ENCODE peak calls at places on chromosome 10, in seven cellular contexts. C is neural progenitor cell, U is MM.1S, N is mesenchymal stem cell, R is hepatocyte, F is fibroblast of lung, M is PC-9. E is an unnamed sample. For H3K9me3, the result is how much of the 10 kb centered on the place peaks cover.

GRCh38 chr10:110725809-110726641 is 81.9 kb downstream of the RBM20 start:
- DNase-seq in U (peak), R (peak), M (no peak), C (no peak), F (peak), N (peak), E (peak)

GRCh38 chr10:60382946-60383681 is 6.6 kb downstream of the ANK3 start:
- DNase-seq in M (peak), N (peak), U (no peak), R (no peak), F (peak), C (no peak), E (no peak)

GRCh38 chr10:23383637-23384036 is 39.0 kb upstream of the C10orf67 start:
- DNase-seq in F (no peak), M (no peak), U (no peak), R (no peak), N (no peak), C (no peak), E (no peak)

GRCh38 chr10:21002097-21002878 is 105.2 kb upstream of the NEBL start:
- DNase-seq in R (no peak), F (peak), M (no peak), U (no peak), N (no peak), C (no peak), E (no peak)

GRCh38 chr10:7014721-7015120 is 396.1 kb downstream of the SFMBT2 start:
- DNase-seq in R (no peak), U (no peak), F (no peak), M (no peak), C (no peak), N (no peak), E (no peak)

GRCh38 chr10:11830836-11831519 is 7.8 kb downstream of the PROSER2 start:
- DNase-seq in R (peak), N (no peak), U (no peak), F (peak), M (peak), C (no peak), E (no peak)

GRCh38 chr10:43576062-43576461 is 1.6 kb upstream of the ZNF239 start:
- DNase-seq in R (no peak), C (no peak), U (no peak), N (no peak), F (no peak), M (no peak), E (no peak)

GRCh38 chr10:24235471-24235870 is 26.5 kb downstream of the KIAA1217 start:
- DNase-seq in F (no peak), U (no peak), M (no peak), N (no peak), R (peak), C (no peak), E (no peak)

GRCh38 chr10:35027567-35027966 is 62.6 kb downstream of the CUL2 start:
- DNase-seq in M (no peak), U (peak), R (no peak), N (peak), F (peak), C (no peak), E (no peak)

GRCh38 chr10:4557469-4557868 is 268.5 kb upstream of the AKR1E2 start:
- DNase-seq in R (no peak), F (no peak), C (no peak), M (no peak), N (no peak), U (no peak), E (no peak)
- H2AFZ ChIP-seq in R (no peak), F (no peak), C (no peak), M (no peak), N (no peak), U (no peak), E (no peak)

GRCh38 chr10:113965077-113965476 is 78.6 kb upstream of the ADRB1 start:
- DNase-seq in U (no peak), M (no peak), R (no peak), C (no peak), N (no peak), F (no peak), E (peak)
- H3K9me3 ChIP-seq in U (under half), M (under half), R (under half), C (under half), N (under half), F (under half), E (under half)

DNA sequence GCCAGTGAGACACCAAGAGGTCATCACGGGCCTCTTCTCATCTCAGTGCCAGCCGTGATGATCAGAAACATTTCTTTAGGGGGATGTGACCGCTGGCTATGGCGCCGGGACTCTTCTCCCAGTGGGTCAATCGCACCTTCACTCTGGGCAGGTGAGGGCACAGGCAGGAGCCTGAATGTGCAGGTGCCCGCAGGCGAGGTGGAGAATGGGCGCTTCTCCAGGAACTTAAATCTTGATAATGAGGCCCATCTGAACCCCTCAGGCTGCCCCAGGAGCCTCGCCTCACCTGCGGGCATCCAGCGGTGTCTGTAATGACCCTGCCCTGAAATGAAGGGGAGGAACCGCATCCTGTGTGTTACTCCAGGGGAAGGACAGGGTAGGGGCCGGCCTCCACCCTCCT is 204.7 kb downstream of the ADARB2 start:
- DNase-seq in U (no peak), R (no peak), F (no peak), M (no peak), N (no peak), C (no peak), E (no peak)
- H2AFZ ChIP-seq in U (no peak), R (no peak), F (no peak), M (no peak), N (no peak), C (no peak), E (no peak)

DNA sequence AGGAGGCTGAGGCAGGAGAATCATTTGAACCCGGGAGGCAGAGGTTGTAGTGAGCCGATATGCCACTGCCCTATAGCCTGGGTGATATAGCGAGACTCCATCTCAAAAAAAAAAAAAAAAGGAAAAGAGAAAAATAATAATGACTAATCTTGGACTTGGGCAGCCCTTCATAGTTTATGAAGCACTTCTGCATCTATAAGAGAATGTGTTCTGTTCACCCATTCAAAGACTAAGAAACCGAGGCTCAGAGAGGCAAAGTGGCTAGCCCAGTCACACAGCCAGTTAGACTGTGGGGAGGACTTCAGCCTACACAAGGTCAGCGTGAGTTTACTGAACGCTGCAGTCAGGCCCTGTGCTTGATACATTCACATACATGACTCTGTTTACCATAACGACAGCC is 46.9 kb downstream of the UNC5B start:
- DNase-seq in C (no peak), M (no peak), N (no peak), U (no peak), R (no peak), F (no peak), E (no peak)
- H3K9me3 ChIP-seq in C (under half), M (under half), N (under half), U (under half), R (under half), F (under half), E (under half)

GRCh38 chr10:14416308-14416700 is 85.6 kb upstream of the FRMD4A start:
- DNase-seq in R (peak), C (no peak), N (no peak), M (peak), U (no peak), F (peak), E (no peak)
- H2AFZ ChIP-seq in R (no peak), C (no peak), N (no peak), M (no peak), U (no peak), F (no peak), E (no peak)

GRCh38 chr10:1472178-1472577 is 265.1 kb downstream of the ADARB2 start:
- DNase-seq in N (no peak), U (no peak), M (no peak), C (no peak), R (no peak), F (no peak), E (no peak)

GRCh38 chr10:1474376-1475094 is 262.8 kb downstream of the ADARB2 start:
- DNase-seq in C (no peak), M (no peak), R (no peak), N (no peak), U (no peak), F (no peak), E (no peak)

GRCh38 chr10:1475095-1475583 is 262.2 kb downstream of the ADARB2 start:
- DNase-seq in M (no peak), U (no peak), C (no peak), R (no peak), N (no peak), F (no peak), E (no peak)

GRCh38 chr10:1472605-1473004 is 264.7 kb downstream of the ADARB2 start:
- DNase-seq in N (no peak), F (no peak), R (no peak), C (no peak), M (no peak), U (no peak), E (no peak)

DNA sequence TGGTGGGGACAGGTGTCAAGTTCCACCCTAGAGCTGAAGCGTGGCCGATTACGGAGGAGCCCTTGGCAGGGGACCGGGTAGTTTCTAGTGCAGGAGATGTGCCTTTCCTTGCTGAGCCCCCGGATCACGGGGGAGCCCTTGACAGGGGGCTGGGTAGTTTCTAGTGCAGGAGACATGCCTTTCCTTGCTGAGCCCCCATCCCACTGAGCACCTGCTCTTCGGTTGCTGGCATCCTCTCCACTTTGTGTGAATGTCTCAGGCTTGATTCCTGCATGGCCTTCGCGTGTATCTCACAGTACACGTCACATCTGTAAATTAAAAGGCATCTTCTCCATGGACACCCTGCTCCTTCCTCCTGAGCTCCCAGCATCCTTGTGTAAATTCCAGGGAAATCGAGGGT is 263.5 kb downstream of the ADARB2 start:
- DNase-seq in U (no peak), N (no peak), R (no peak), M (no peak), C (no peak), F (no peak), E (no peak)
- H3K9me3 ChIP-seq in U (under half), N (under half), R (under half), M (under half), C (under half), F (under half), E (under half)

GRCh38 chr10:85702768-85703167 is 663.8 kb downstream of the GRID1 start:
- DNase-seq in U (no peak), R (no peak), N (no peak), F (no peak), C (no peak), M (no peak), E (no peak)

DNA sequence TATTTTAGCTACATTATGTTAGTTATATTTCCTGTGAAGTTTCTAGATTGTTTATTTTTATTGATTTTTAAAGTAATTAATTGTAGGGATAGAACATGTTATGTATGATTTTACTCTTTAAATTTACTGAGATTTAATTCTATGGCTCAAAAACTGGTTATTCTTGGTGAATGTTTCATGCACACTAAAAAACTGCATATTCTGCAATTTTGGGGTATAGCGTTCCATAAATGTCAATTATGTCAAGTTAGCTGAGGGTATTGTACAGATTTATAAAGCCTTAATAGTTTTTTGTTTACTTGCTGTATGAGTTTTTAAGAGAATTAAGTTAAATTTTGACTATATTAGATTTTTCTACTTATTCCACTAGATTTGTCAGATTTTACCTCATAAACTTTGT is 669.7 kb downstream of the GRID1 start:
- DNase-seq in M (no peak), C (no peak), U (no peak), N (no peak), R (no peak), F (no peak), E (no peak)
- H2AFZ ChIP-seq in M (no peak), C (no peak), U (no peak), N (no peak), R (no peak), F (no peak), E (no peak)

GRCh38 chr10:120799849-120800248 is 51.3 kb upstream of the WDR11 start:
- DNase-seq in C (no peak), M (no peak), U (no peak), N (no peak), F (no peak), R (no peak), E (no peak)

GRCh38 chr10:120805014-120805805 is 46.0 kb upstream of the WDR11 start:
- DNase-seq in F (no peak), M (no peak), R (no peak), U (no peak), N (no peak), C (no peak), E (no peak)

GRCh38 chr10:120800528-120801323 is 50.4 kb upstream of the WDR11 start:
- DNase-seq in U (no peak), F (no peak), R (no peak), M (no peak), C (no peak), N (no peak), E (no peak)

GRCh38 chr10:120806081-120806480 is 45.1 kb upstream of the WDR11 start:
- DNase-seq in U (no peak), N (no peak), F (no peak), C (no peak), R (no peak), M (no peak), E (no peak)

GRCh38 chr10:120804020-120804419 is 47.1 kb upstream of the WDR11 start:
- DNase-seq in M (no peak), F (no peak), N (no peak), R (no peak), U (no peak), C (no peak), E (no peak)
- H3K9me3 ChIP-seq in M (under half), F (under half), N (under half), R (under half), U (under half), C (under half), E (under half)

DNA sequence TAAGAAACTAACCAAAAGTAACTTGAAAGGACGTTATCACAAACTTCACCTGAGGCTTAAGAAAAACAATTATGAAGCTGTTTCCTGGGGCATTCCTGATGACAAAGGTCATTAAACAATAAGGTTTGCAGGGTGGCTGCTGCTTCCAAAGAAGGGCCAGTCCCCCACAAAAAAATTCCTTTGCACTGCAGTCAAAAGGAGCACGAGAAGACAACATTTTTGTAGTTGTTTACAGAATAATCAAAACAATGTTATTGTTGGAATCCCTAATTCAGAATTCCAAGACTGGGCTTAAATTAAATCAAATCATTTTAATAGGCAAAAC is 398 bp upstream of the USP54 start:
- DNase-seq in F (no peak), N (no peak), R (peak), U (no peak), M (peak), C (peak), E (peak)
- H2AFZ ChIP-seq in F (peak), N (no peak), R (peak), U (no peak), M (no peak), C (no peak), E (peak)

E was measured in OCI-LY7.